ENCODE peak calls at places on chromosomes 3 and 15, in eight cellular contexts. O is upper lobe of right lung, I is fibroblast of the conjunctiva, P is activated T-cell treated with anti-CD3 and anti-CD28 coated beads for 48 hours, N is T1000, K is T-cell, L is naive B cell, V is foreskin fibroblast. A is an unnamed sample.

GRCh38 chr15:81400640-81401236 is 26.7 kb upstream of the TMC3 start:
- DNase-seq in O (no peak), I (peak), P (no peak), N (no peak), K (no peak), L (peak), V (peak), A (peak)

GRCh38 chr3:23760871-23761373 is 44.8 kb upstream of the UBE2E1 start:
- DNase-seq in O (no peak), I (no peak), P (no peak), N (no peak), K (no peak), L (no peak), V (no peak), A (peak)

GRCh38 chr15:29698030-29698701 is 124.1 kb downstream of the TJP1 start:
- DNase-seq in O (no peak), I (no peak), P (no peak), N (peak), K (no peak), L (no peak), V (peak), A (no peak)

GRCh38 chr15:100733786-100734185 is 131.4 kb downstream of the ASB7 start:
- DNase-seq in O (no peak), I (no peak), P (no peak), N (no peak), K (no peak), L (no peak), V (peak), A (no peak)

GRCh38 chr3:3110299-3110630 is at the start of gene IL5RA:
- DNase-seq in O (no peak), I (no peak), P (no peak), N (no peak), K (peak), L (no peak), V (no peak), A (no peak)

GRCh38 chr3:187227658-187228258 is 30.5 kb downstream of the RTP1 start:
- DNase-seq in O (no peak), I (peak), P (no peak), N (peak), K (no peak), L (no peak), V (peak), A (no peak)

GRCh38 chr3:56196700-56197099 is 271.6 kb downstream of the ERC2 start:
- DNase-seq in O (no peak), I (peak), P (no peak), N (no peak), K (no peak), L (no peak), V (no peak), A (no peak)

GRCh38 chr3:39907981-39908380 is 98.6 kb downstream of the MYRIP start:
- DNase-seq in O (no peak), I (peak), P (no peak), N (no peak), K (no peak), L (no peak), V (peak), A (no peak)

GRCh38 chr3:22835041-22835440 is 368.1 kb upstream of the UBE2E2 start:
- DNase-seq in O (no peak), I (no peak), P (no peak), N (no peak), K (no peak), L (no peak), V (peak), A (no peak)

GRCh38 chr3:112136959-112137693 is 4.1 kb upstream of the GCSAM start:
- DNase-seq in O (no peak), I (peak), P (no peak), N (no peak), K (peak), L (no peak), V (peak), A (no peak)

GRCh38 chr15:63606333-63606732 is 9.1 kb downstream of the FBXL22 start:
- DNase-seq in O (no peak), I (no peak), P (no peak), N (no peak), K (no peak), L (no peak), V (no peak), A (no peak)

GRCh38 chr3:79729096-79729495 is 38.7 kb downstream of the ROBO1 start:
- DNase-seq in O (no peak), I (peak), P (no peak), N (peak), K (no peak), L (no peak), V (no peak), A (no peak)

GRCh38 chr3:129461461-129462146 is 21.6 kb downstream of the IFT122 start:
- DNase-seq in O (no peak), I (no peak), P (no peak), N (no peak), K (no peak), L (no peak), V (peak), A (no peak)

GRCh38 chr3:122366379-122366749 is 16.7 kb downstream of the MIX23 start:
- DNase-seq in O (no peak), I (no peak), P (no peak), N (no peak), K (no peak), L (no peak), V (no peak), A (no peak)

GRCh38 chr3:10674593-10674992 is 141.4 kb upstream of the SLC6A11 start:
- DNase-seq in O (no peak), I (no peak), P (no peak), N (no peak), K (no peak), L (no peak), V (no peak), A (no peak)

GRCh38 chr3:116444819-116445290 is 432 bp downstream of the LSAMP start:
- DNase-seq in O (no peak), I (no peak), P (no peak), N (no peak), K (no peak), L (no peak), V (peak), A (no peak)

GRCh38 chr3:16200411-16200810 is 25.9 kb downstream of the GALNT15 start:
- DNase-seq in O (no peak), I (no peak), P (peak), N (no peak), K (no peak), L (no peak), V (no peak), A (no peak)

GRCh38 chr3:17369973-17370372 is 372.5 kb downstream of the TBC1D5 start:
- DNase-seq in O (no peak), I (no peak), P (no peak), N (no peak), K (no peak), L (no peak), V (no peak), A (no peak)

GRCh38 chr3:56980798-56981390 is 79.6 kb upstream of the SPATA12 start:
- DNase-seq in O (no peak), I (peak), P (peak), N (peak), K (no peak), L (no peak), V (peak), A (no peak)

GRCh38 chr3:108757404-108757982 is at the start of gene RETNLB:
- DNase-seq in O (no peak), I (no peak), P (no peak), N (no peak), K (no peak), L (no peak), V (no peak), A (no peak)